ENCODE peak calls at places on chromosomes 12 and 14, in four cellular contexts. One of them, this sample, is unnamed.

GRCh38 chr14:78524766-78525165 is 354.6 kb downstream of the NRXN3 start:
- DNase-seq in transverse colon: no peak
- DNase-seq in endothelial cell of umbilical vein: no peak
- DNase-seq in prostate gland: no peak
- DNase-seq in this sample: no peak

GRCh38 chr12:57342207-57342691 is 88.6 kb downstream of the R3HDM2 start:
- DNase-seq in transverse colon: no peak
- DNase-seq in endothelial cell of umbilical vein: peak; percentile 5
- DNase-seq in prostate gland: no peak
- DNase-seq in this sample: no peak

GRCh38 chr12:84874125-84874824 is 38.3 kb downstream of the SLC6A15 start:
- DNase-seq in transverse colon: no peak
- DNase-seq in endothelial cell of umbilical vein: peak; percentile 55
- DNase-seq in prostate gland: no peak
- DNase-seq in this sample: no peak

GRCh38 chr14:44700184-44700583 is 193.1 kb upstream of the FSCB start:
- DNase-seq in transverse colon: no peak
- DNase-seq in endothelial cell of umbilical vein: no peak
- DNase-seq in prostate gland: no peak
- DNase-seq in this sample: no peak

GRCh38 chr12:42483534-42483857 is 106.0 kb downstream of the PRICKLE1 start:
- DNase-seq in transverse colon: peak; percentile 35
- DNase-seq in endothelial cell of umbilical vein: peak; percentile 70
- DNase-seq in prostate gland: peak; percentile 11
- DNase-seq in this sample: peak; percentile 84

GRCh38 chr12:78880078-78880477 is 15.5 kb downstream of the SYT1 start:
- DNase-seq in transverse colon: no peak
- DNase-seq in endothelial cell of umbilical vein: peak; percentile 28
- DNase-seq in prostate gland: no peak
- DNase-seq in this sample: no peak

GRCh38 chr14:67487332-67487731 is 1.2 kb downstream of the TMEM229B start:
- DNase-seq in transverse colon: no peak
- DNase-seq in endothelial cell of umbilical vein: no peak
- DNase-seq in prostate gland: no peak
- DNase-seq in this sample: no peak

GRCh38 chr14:58673722-58674121 is 36.0 kb downstream of the DACT1 start:
- DNase-seq in transverse colon: no peak
- DNase-seq in endothelial cell of umbilical vein: no peak
- DNase-seq in prostate gland: no peak
- DNase-seq in this sample: no peak

GRCh38 chr14:32808574-32809098 is 130.0 kb upstream of the NPAS3 start:
- DNase-seq in transverse colon: no peak
- DNase-seq in endothelial cell of umbilical vein: peak; percentile 67
- DNase-seq in prostate gland: peak; percentile 9
- DNase-seq in this sample: no peak

GRCh38 chr12:22282283-22282682 is 52.2 kb downstream of the ST8SIA1 start:
- DNase-seq in transverse colon: no peak
- DNase-seq in endothelial cell of umbilical vein: peak; percentile 73
- DNase-seq in prostate gland: no peak
- DNase-seq in this sample: no peak

GRCh38 chr12:64571346-64571745 is 38.9 kb upstream of the RASSF3 start:
- DNase-seq in transverse colon: peak; percentile 16
- DNase-seq in endothelial cell of umbilical vein: no peak
- DNase-seq in prostate gland: no peak
- DNase-seq in this sample: no peak

GRCh38 chr12:19191563-19191962 is 62.0 kb downstream of the PLEKHA5 start:
- DNase-seq in transverse colon: no peak
- DNase-seq in endothelial cell of umbilical vein: no peak
- DNase-seq in prostate gland: no peak
- DNase-seq in this sample: no peak

GRCh38 chr14:32512813-32513212 is 183.7 kb downstream of the AKAP6 start:
- DNase-seq in transverse colon: no peak
- DNase-seq in endothelial cell of umbilical vein: no peak
- DNase-seq in prostate gland: no peak
- DNase-seq in this sample: no peak

GRCh38 chr14:33483110-33483509 is 467.8 kb downstream of the EGLN3 start:
- DNase-seq in transverse colon: no peak
- DNase-seq in endothelial cell of umbilical vein: no peak
- DNase-seq in prostate gland: no peak
- DNase-seq in this sample: no peak

GRCh38 chr12:12788675-12789368 is 3.4 kb downstream of the APOLD1 start:
- DNase-seq in transverse colon: peak; percentile 79
- DNase-seq in endothelial cell of umbilical vein: peak; percentile 76
- DNase-seq in prostate gland: peak; percentile 74
- DNase-seq in this sample: no peak

GRCh38 chr12:117045998-117046374 is 53.2 kb downstream of the TESC start:
- DNase-seq in transverse colon: no peak
- DNase-seq in endothelial cell of umbilical vein: no peak
- DNase-seq in prostate gland: no peak
- DNase-seq in this sample: no peak

GRCh38 chr14:90579088-90579487 is 182.3 kb downstream of the CALM1 start:
- DNase-seq in transverse colon: no peak
- DNase-seq in endothelial cell of umbilical vein: no peak
- DNase-seq in prostate gland: no peak
- DNase-seq in this sample: no peak

GRCh38 chr12:120007272-120007671 is 18.2 kb downstream of the BICDL1 start:
- DNase-seq in transverse colon: peak; percentile 15
- DNase-seq in endothelial cell of umbilical vein: no peak
- DNase-seq in prostate gland: no peak
- DNase-seq in this sample: no peak

GRCh38 chr14:65453807-65454480 is 41.4 kb downstream of the FUT8 start:
- DNase-seq in transverse colon: no peak
- DNase-seq in endothelial cell of umbilical vein: no peak
- DNase-seq in prostate gland: no peak
- DNase-seq in this sample: no peak

GRCh38 chr14:56333361-56334279 is 215.4 kb downstream of the PELI2 start:
- DNase-seq in transverse colon: no peak
- DNase-seq in endothelial cell of umbilical vein: peak; percentile 91
- DNase-seq in prostate gland: no peak
- DNase-seq in this sample: no peak

GRCh38 chr12:130603566-130603965 is 112.5 kb downstream of the RIMBP2 start:
- DNase-seq in transverse colon: no peak
- DNase-seq in endothelial cell of umbilical vein: no peak
- DNase-seq in prostate gland: no peak
- DNase-seq in this sample: no peak

GRCh38 chr12:124423683-124424515 is 129.0 kb downstream of the RFLNA start:
- DNase-seq in transverse colon: no peak
- DNase-seq in endothelial cell of umbilical vein: no peak
- DNase-seq in prostate gland: no peak
- DNase-seq in this sample: no peak

GRCh38 chr12:60169904-60170303 is 574.1 kb downstream of the SLC16A7 start:
- DNase-seq in transverse colon: no peak
- DNase-seq in endothelial cell of umbilical vein: no peak
- DNase-seq in prostate gland: no peak
- DNase-seq in this sample: no peak

GRCh38 chr14:104864267-104865068 is 600 bp upstream of the CEP170B start:
- DNase-seq in transverse colon: peak; percentile 93
- DNase-seq in endothelial cell of umbilical vein: no peak
- DNase-seq in prostate gland: peak; percentile 55
- DNase-seq in this sample: no peak
- TF ChIP-seq POLR2AphosphoS5 in transverse colon: peak; percentile 72
- TF ChIP-seq POLR2AphosphoS5 in endothelial cell of umbilical vein: no peak
- TF ChIP-seq POLR2AphosphoS5 in prostate gland: peak; percentile 43
- TF ChIP-seq POLR2AphosphoS5 in this sample: no peak

GRCh38 chr12:110920324-110920910 is at the start of gene MYL2:
- DNase-seq in transverse colon: no peak
- DNase-seq in endothelial cell of umbilical vein: no peak
- DNase-seq in prostate gland: no peak
- DNase-seq in this sample: no peak
- TF ChIP-seq POLR2AphosphoS5 in transverse colon: no peak
- TF ChIP-seq POLR2AphosphoS5 in endothelial cell of umbilical vein: no peak
- TF ChIP-seq POLR2AphosphoS5 in prostate gland: no peak
- TF ChIP-seq POLR2AphosphoS5 in this sample: no peak

GRCh38 chr14:68544150-68544892 is 248.5 kb downstream of the ZFP36L1 start:
- DNase-seq in transverse colon: peak; percentile 64
- DNase-seq in endothelial cell of umbilical vein: peak; percentile 85
- DNase-seq in prostate gland: peak; percentile 66
- DNase-seq in this sample: peak; percentile 99
- TF ChIP-seq POLR2AphosphoS5 in transverse colon: peak; percentile 81
- TF ChIP-seq POLR2AphosphoS5 in endothelial cell of umbilical vein: no peak
- TF ChIP-seq POLR2AphosphoS5 in prostate gland: peak; percentile 84
- TF ChIP-seq POLR2AphosphoS5 in this sample: peak; percentile 20

GRCh38 chr14:53953002-53953827 is 3.4 kb downstream of the BMP4 start:
- DNase-seq in transverse colon: peak; percentile 78
- DNase-seq in endothelial cell of umbilical vein: peak; percentile 94
- DNase-seq in prostate gland: peak; percentile 83
- DNase-seq in this sample: no peak
- TF ChIP-seq POLR2AphosphoS5 in transverse colon: peak; percentile 72
- TF ChIP-seq POLR2AphosphoS5 in endothelial cell of umbilical vein: peak; percentile 98
- TF ChIP-seq POLR2AphosphoS5 in prostate gland: peak; percentile 66
- TF ChIP-seq POLR2AphosphoS5 in this sample: peak; percentile 49

GRCh38 chr14:51564460-51564859 is 87.2 kb upstream of the FRMD6 start:
- DNase-seq in transverse colon: no peak
- DNase-seq in endothelial cell of umbilical vein: no peak
- DNase-seq in prostate gland: no peak
- DNase-seq in this sample: no peak

GRCh38 chr14:51563560-51563959 is 88.2 kb upstream of the FRMD6 start:
- DNase-seq in transverse colon: no peak
- DNase-seq in endothelial cell of umbilical vein: no peak
- DNase-seq in prostate gland: no peak
- DNase-seq in this sample: no peak

GRCh38 chr14:51561141-51561540 is 90.6 kb upstream of the FRMD6 start:
- DNase-seq in transverse colon: no peak
- DNase-seq in endothelial cell of umbilical vein: no peak
- DNase-seq in prostate gland: no peak
- DNase-seq in this sample: no peak

GRCh38 chr14:51564986-51565604 is 86.6 kb upstream of the FRMD6 start:
- DNase-seq in transverse colon: no peak
- DNase-seq in endothelial cell of umbilical vein: no peak
- DNase-seq in prostate gland: peak; percentile 89
- DNase-seq in this sample: no peak

DNA sequence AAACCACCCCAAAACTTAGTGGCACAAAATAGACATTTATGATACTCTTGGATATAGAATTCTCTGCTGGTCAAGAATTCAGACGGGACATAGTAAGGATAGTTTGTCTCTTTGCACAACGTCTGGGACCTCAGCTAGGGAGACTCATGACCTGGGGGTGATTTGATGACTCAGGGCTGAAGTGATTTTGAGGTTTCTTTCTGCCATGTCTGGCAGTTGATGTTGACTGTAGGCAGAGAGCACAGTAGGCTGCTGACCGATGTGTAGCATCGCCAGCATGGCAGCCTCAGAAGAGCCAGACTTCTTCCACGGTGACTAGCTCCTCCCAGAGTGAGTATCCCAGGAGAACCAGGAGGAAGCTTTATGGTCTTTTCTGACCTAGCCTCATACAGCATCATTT is 88.9 kb upstream of the FRMD6 start:
- DNase-seq in transverse colon: no peak
- DNase-seq in endothelial cell of umbilical vein: no peak
- DNase-seq in prostate gland: no peak
- DNase-seq in this sample: no peak
- TF ChIP-seq POLR2AphosphoS5 in transverse colon: no peak
- TF ChIP-seq POLR2AphosphoS5 in endothelial cell of umbilical vein: no peak
- TF ChIP-seq POLR2AphosphoS5 in prostate gland: no peak
- TF ChIP-seq POLR2AphosphoS5 in this sample: no peak

DNA sequence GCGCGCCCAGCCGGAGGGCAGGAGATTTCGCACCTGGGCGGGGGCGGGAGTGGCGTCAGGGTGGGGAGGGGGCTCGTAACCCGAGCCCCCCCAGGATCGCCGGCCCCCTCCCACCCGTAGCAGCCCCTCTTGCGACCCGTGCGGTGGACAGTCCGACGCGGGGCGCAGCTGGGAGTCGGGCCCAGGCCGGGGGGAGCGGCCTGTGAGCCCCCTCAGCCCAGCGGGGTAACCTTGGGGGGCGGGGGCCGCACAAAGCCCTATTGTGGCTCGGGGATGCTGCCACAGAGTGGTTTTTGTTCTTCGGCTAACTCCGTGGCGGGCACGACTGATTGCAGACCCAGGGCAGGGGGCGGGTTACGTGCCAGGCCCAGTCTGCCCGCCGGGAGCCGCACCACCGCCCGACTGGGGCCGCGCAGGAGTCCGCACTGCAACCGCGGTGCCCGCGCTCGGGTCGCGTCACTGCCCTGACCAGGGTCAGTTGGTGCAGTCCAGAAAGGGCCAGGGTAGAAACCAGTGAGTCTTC is 4.2 kb upstream of the AAAS start:
- DNase-seq in transverse colon: peak; percentile 35
- DNase-seq in endothelial cell of umbilical vein: peak; percentile 20
- DNase-seq in prostate gland: no peak
- DNase-seq in this sample: no peak
- TF ChIP-seq POLR2AphosphoS5 in transverse colon: no peak
- TF ChIP-seq POLR2AphosphoS5 in endothelial cell of umbilical vein: no peak
- TF ChIP-seq POLR2AphosphoS5 in prostate gland: no peak
- TF ChIP-seq POLR2AphosphoS5 in this sample: no peak

DNA sequence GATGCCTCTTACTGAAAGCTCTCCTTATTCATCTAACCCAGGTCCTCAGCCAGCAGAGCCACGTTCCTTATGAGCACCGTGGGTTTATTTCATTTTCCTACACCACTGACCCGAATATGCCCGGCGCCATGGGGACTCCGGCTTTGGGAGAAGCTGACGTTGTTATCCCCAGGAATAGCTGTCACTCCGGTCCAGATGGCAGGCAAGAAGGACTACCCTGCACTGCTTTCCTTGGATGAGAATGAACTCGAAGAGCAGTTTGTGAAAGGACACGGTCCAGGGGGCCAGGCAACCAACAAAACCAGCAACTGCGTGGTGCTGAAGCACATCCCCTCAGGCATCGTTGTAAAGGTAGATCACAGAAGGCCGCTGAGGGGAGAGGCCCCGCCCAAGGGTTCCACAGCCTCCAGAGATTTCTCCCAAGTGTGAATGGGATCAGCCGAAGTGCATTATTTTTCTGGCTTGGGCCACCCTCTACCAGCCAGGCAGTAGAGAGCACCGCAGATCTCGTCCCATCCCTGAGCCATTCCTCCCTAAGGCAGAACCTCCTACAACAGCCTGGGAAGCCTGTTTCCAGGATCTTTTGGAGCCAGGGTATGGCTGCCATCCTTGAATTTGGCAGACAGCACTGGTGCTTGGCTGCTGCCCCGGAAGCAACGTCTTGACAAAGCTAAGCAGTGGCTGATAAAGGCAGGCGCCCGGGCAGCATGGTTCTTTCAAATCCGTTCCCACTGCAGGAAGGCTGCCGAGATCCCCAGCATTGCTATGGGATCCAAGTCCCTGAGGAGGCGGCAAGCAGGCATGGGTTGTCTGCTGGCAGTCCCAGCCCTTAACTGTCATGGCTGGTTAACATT is 17.8 kb downstream of the CDK2AP1 start:
- DNase-seq in transverse colon: no peak
- DNase-seq in endothelial cell of umbilical vein: no peak
- DNase-seq in prostate gland: peak; percentile 38
- DNase-seq in this sample: no peak
- TF ChIP-seq POLR2AphosphoS5 in transverse colon: no peak
- TF ChIP-seq POLR2AphosphoS5 in endothelial cell of umbilical vein: no peak
- TF ChIP-seq POLR2AphosphoS5 in prostate gland: peak; percentile 35
- TF ChIP-seq POLR2AphosphoS5 in this sample: no peak

This sample was measured in vagina.